ENCODE peak calls at places on chromosomes 16 and 17, in four cellular contexts. O, D, X and S are unnamed samples.

GRCh38 chr17:18363021-18363941 is at the start of gene SHMT1:
- DNase-seq in O (peak; percentile 97), D (peak; percentile 97), X (peak; percentile 94), S (peak; percentile 97)

GRCh38 chr16:29815032-29815721 is 775 bp upstream of the PAGR1 start:
- DNase-seq in D (no peak), X (peak; percentile 70), O (peak; percentile 48), S (no peak)

GRCh38 chr17:75227729-75228128 is 22.2 kb downstream of the NUP85 start:
- DNase-seq in X (no peak), D (no peak), O (no peak), S (no peak)

GRCh38 chr17:74199306-74200092 is 4.0 kb upstream of the RPL38 start:
- DNase-seq in X (peak; percentile 62), D (peak; percentile 89), O (peak; percentile 78), S (peak; percentile 64)

GRCh38 chr16:85286066-85286712 is 173.9 kb upstream of the CIBAR2 start:
- DNase-seq in X (no peak), O (peak; percentile 86), D (no peak), S (peak; percentile 97)

GRCh38 chr16:63287411-63287810 is 1251.2 kb upstream of the CDH8 start:
- DNase-seq in O (no peak), X (no peak), D (no peak), S (no peak)

GRCh38 chr17:82384730-82385429 is 13.3 kb downstream of the UTS2R start:
- DNase-seq in O (peak; percentile 73), D (peak; percentile 65), X (no peak), S (peak; percentile 86)

GRCh38 chr16:56424404-56424765 is 960 bp downstream of the AMFR start:
- DNase-seq in O (no peak), X (no peak), D (no peak), S (no peak)

GRCh38 chr17:82605939-82606600 is 42.2 kb downstream of the WDR45B start:
- DNase-seq in X (no peak), O (no peak), D (no peak), S (no peak)

GRCh38 chr16:50301626-50302471 is 35.5 kb downstream of the ADCY7 start:
- DNase-seq in O (no peak), D (peak; percentile 33), X (peak; percentile 20), S (peak; percentile 69)

GRCh38 chr17:38361700-38362465 is 10.2 kb downstream of the SOCS7 start:
- DNase-seq in X (no peak), D (no peak), O (no peak), S (no peak)

GRCh38 chr17:71110326-71110725 is 941.0 kb downstream of the KCNJ2 start:
- DNase-seq in D (no peak), X (no peak), O (no peak), S (no peak)

DNA sequence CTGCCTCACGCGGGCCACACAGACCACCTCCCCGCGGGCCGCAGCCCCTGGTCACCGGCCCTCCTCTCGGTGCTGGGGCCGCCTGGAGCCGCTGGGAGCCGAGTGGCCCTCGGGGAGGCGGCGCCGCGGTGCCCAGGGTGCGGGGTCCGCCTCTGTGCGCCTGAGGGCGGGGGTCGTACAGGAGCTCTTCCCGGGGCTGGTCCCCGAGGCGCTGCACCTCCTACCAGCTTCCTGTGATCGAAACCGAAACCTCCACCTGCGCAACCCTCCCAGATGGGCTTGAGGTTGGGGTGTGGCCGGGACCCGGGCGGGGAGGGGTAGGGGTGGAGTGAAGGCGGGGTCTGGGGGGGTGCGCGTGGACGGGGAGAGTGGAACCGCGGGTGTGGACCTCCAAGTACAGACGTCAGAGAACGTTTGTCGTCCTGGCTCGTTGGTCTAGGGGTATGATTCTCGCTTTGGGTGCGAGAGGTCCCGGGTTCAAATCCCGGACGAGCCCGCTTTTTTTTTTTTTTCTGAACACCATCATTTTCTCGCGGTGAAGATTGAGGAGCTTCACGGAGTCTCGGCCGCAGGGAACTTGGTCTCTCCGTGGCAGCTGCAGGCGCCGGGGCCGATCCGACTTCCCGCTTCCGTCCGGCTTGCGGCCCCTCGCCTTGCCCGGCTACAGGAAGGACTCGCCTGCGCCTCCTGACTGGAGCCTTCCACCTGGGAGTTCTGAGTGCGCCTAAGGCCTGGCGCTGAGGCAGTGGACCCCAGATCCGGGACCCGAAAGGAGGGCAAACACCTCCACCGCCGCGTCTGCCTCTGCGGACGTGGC is 23.9 kb downstream of the ZNF213 start:
- DNase-seq in D (peak; percentile 95), O (peak; percentile 69), X (peak; percentile 84), S (peak; percentile 86)
- TF ChIP-seq POLR2A in D (peak; percentile 6), O (no peak), X (peak; percentile 29), S (peak; percentile 9)

GRCh38 chr16:10564591-10564990 is 15.8 kb downstream of the EMP2 start:
- DNase-seq in X (no peak), D (no peak), O (no peak), S (no peak)
- TF ChIP-seq POLR2A in X (no peak), D (no peak), O (no peak), S (no peak)

GRCh38 chr17:73091410-73091769 is 1.1 kb downstream of the SLC39A11 start:
- DNase-seq in D (no peak), X (no peak), O (no peak), S (no peak)

GRCh38 chr17:73090396-73091202 is 1.9 kb downstream of the SLC39A11 start:
- DNase-seq in O (no peak), X (no peak), D (no peak), S (no peak)

GRCh38 chr17:73091770-73092517 is 544 bp downstream of the SLC39A11 start:
- DNase-seq in X (peak; percentile 40), D (peak; percentile 74), O (peak; percentile 32), S (peak; percentile 37)

GRCh38 chr17:73093286-73093685 is 798 bp upstream of the SLC39A11 start:
- DNase-seq in D (no peak), X (no peak), O (no peak), S (no peak)

GRCh38 chr17:73092518-73093135 is at the start of gene SLC39A11:
- DNase-seq in X (peak; percentile 90), O (peak; percentile 96), D (peak; percentile 96), S (peak; percentile 88)
- TF ChIP-seq POLR2A in X (no peak), O (no peak), D (peak; percentile 93), S (peak; percentile 32)

DNA sequence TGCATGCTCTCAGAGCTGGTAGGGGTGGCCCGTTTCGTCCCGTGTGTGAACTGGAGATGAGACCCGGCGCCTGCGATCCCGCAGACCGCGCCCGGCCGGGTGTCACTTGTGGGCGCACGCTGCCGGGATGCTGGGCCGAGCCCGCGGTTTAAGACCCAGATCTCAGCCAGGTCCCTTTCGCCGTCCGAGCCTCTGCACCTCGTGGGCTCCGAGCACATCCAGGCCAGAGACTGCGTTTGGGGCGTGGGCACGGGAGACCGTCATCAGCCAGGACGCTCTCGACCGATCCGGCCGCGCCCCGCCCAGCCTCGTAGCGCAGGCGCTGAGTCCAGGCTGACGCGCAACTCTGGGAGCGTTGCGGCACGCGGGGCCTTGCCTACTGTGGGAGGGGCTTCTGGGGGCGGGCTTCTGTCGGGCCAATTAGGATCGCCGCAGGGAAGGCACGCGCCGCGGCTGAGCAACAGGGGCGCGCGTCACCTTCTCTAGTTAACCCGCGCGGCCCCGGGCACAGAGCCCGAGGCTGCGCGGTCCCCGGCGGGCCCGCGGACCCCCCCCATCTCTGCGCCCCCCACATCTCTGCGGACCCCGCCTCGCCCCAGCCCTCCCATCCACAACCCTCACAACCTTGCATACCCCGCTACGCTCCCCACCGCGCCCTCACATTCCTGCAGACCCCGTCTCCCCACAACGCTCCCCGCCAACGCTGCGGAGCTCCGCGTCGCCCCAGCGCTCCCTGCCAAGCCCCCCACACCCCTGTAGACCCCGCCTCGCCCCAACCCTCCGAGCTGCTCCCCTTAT is 687 bp upstream of the CEMP1 start:
- DNase-seq in X (peak; percentile 98), O (peak; percentile 99), D (peak; percentile 95), S (peak; percentile 99)
- TF ChIP-seq POLR2A in X (peak; percentile 66), O (peak; percentile 63), D (peak; percentile 76), S (peak; percentile 86)

GRCh38 chr17:66228887-66229782 is at the start of gene APOH:
- DNase-seq in X (no peak), D (peak; percentile 59), O (no peak), S (no peak)
- TF ChIP-seq POLR2A in X (no peak), D (no peak), O (no peak), S (no peak)

GRCh38 chr16:4367393-4367856 is 4.2 kb upstream of the VASN start:
- DNase-seq in O (no peak), X (no peak), D (no peak), S (no peak)

GRCh38 chr16:4366016-4366415 is 5.6 kb upstream of the VASN start:
- DNase-seq in D (no peak), X (no peak), O (no peak), S (no peak)

GRCh38 chr16:4364196-4365013 is 7.2 kb upstream of the VASN start:
- DNase-seq in O (no peak), D (no peak), X (no peak), S (no peak)

GRCh38 chr16:4365014-4365406 is 6.6 kb upstream of the VASN start:
- DNase-seq in O (no peak), D (no peak), X (no peak), S (no peak)

DNA sequence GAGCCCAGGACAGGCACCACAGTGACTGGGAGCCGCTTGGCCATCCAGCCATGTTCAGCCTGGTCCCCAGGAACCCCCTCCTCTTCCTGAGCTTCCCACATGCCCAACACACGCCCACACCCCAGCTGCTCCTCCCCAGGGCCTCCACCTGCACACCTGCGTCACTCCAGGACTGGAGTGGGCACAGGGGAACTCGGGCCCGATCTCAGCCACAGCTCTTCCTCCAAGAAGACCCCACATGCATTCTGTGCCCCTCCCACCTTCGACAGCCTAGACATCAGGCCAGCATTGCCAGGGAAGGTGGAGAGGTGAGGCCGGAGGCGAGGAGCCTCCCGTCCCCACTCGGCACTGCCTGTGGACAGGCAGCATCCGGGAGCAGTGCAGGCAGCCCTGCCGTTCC is 6.0 kb upstream of the VASN start:
- DNase-seq in O (no peak), X (no peak), D (no peak), S (no peak)
- TF ChIP-seq POLR2A in O (no peak), X (no peak), D (no peak), S (no peak)

GRCh38 chr17:80544655-80545498 is at the start of gene RPTOR:
- DNase-seq in D (peak; percentile 98), X (peak; percentile 90), O (peak; percentile 96), S (peak; percentile 95)
- TF ChIP-seq POLR2A in D (peak; percentile 65), X (no peak), O (no peak), S (no peak)

DNA sequence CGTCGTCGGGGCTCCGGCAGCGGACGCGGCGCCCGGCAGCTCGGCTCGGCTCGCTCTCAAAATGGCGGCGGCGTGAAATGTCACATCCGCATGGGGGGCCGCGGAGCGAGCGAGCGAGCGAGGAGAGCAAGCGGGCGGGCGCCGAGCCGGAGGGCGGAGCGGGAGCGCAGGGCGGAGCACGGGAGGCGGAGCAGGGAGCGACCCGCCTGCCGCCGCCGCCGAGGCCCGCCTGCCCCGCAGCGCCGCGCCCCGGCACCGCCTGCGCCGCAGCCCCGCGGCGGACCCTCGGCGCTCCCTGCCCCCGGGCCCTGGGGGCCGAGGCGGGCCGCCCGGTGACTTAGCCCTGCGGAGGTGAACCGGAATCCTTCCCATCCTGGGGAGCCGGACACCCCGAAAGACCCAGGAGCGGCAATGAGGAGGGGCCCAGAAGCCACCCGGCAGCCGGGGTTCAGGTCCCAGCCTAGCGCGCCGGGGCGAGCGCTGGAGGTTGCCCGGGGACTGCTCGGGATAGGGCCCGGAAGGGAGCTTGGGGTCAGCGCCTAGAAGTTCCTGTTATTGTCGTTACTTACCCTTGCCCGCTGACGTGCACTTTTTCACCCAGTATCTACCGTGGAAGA is at the start of gene USP7:
- DNase-seq in X (peak; percentile 92), O (peak; percentile 91), D (peak; percentile 78), S (peak; percentile 89)
- TF ChIP-seq POLR2A in X (peak; percentile 48), O (no peak), D (peak; percentile 57), S (peak; percentile 44)

GRCh38 chr16:1309888-1310831 is 724 bp downstream of the UBE2I start:
- DNase-seq in X (peak; percentile 83), D (no peak), O (peak; percentile 66), S (peak; percentile 68)
- TF ChIP-seq POLR2A in X (no peak), D (no peak), O (no peak), S (peak; percentile 30)

GRCh38 chr17:6501359-6501758 is 55.0 kb downstream of the PITPNM3 start:
- DNase-seq in D (no peak), O (no peak), X (no peak), S (no peak)
- TF ChIP-seq POLR2A in D (no peak), O (no peak), X (no peak), S (no peak)